ENCODE peak calls at places on chromosome 14, in five cellular contexts. H, W, K, D and B are unnamed samples.

GRCh38 chr14:72876710-72877063 is 17.2 kb downstream of the DPF3 start:
- DNase-seq in H (no peak), W (peak; percentile 65), K (no peak), D (no peak), B (no peak)

GRCh38 chr14:105368910-105369652 is 29.3 kb upstream of the TEX22 start:
- DNase-seq in H (no peak), W (no peak), K (no peak), D (no peak), B (no peak)

GRCh38 chr14:68814376-68815287 is 21.8 kb upstream of the ZFP36L1 start:
- DNase-seq in H (peak; percentile 71), W (peak; percentile 85), K (peak; percentile 90), D (no peak), B (peak; percentile 86)

GRCh38 chr14:68283378-68284123 is 464.0 kb downstream of the RAD51B start:
- DNase-seq in H (no peak), W (no peak), K (peak; percentile 96), D (no peak), B (peak; percentile 72)

GRCh38 chr14:93016275-93016845 is 93.4 kb downstream of the CHGA start:
- DNase-seq in H (no peak), W (no peak), K (no peak), D (no peak), B (no peak)

GRCh38 chr14:59507063-59507751 is 22.9 kb downstream of the JKAMP start:
- DNase-seq in H (peak; percentile 57), W (peak; percentile 90), K (peak; percentile 52), D (peak; percentile 42), B (peak; percentile 91)

GRCh38 chr14:22070119-22070982 is 396.7 kb upstream of the OR4E1 start:
- DNase-seq in H (no peak), W (peak; percentile 72), K (peak; percentile 18), D (no peak), B (peak; percentile 78)

GRCh38 chr14:100554082-100554677 is 33.0 kb downstream of the BEGAIN start:
- DNase-seq in H (no peak), W (no peak), K (no peak), D (no peak), B (no peak)

GRCh38 chr14:105918496-105919262 is 392.3 kb downstream of the TMEM121 start:
- DNase-seq in H (no peak), W (no peak), K (no peak), D (no peak), B (no peak)

GRCh38 chr14:30573203-30573814 is 14.4 kb downstream of the G2E3 start:
- DNase-seq in H (no peak), W (no peak), K (no peak), D (no peak), B (no peak)

GRCh38 chr14:99589031-99589441 is 15.0 kb downstream of the CCDC85C start:
- DNase-seq in H (no peak), W (no peak), K (no peak), D (no peak), B (no peak)

GRCh38 chr14:32629146-32629545 is 300.0 kb downstream of the AKAP6 start:
- DNase-seq in H (no peak), W (no peak), K (no peak), D (no peak), B (no peak)

GRCh38 chr14:100779691-100780080 is 46.2 kb upstream of the MEG3 start:
- DNase-seq in H (no peak), W (no peak), K (no peak), D (no peak), B (no peak)

GRCh38 chr14:74941676-74942097 is 13.7 kb downstream of the PGF start:
- DNase-seq in H (no peak), W (no peak), K (peak; percentile 71), D (no peak), B (peak; percentile 99)

GRCh38 chr14:59632381-59632780 is 55.8 kb upstream of the CCDC175 start:
- DNase-seq in H (peak; percentile 58), W (peak; percentile 73), K (peak; percentile 15), D (peak; percentile 33), B (peak; percentile 87)

GRCh38 chr14:93741556-93742210 is 46.6 kb downstream of the PRIMA1 start:
- DNase-seq in H (no peak), W (no peak), K (no peak), D (no peak), B (peak; percentile 50)

GRCh38 chr14:75452900-75453816 is 25.3 kb downstream of the JDP2 start:
- DNase-seq in H (peak; percentile 39), W (peak; percentile 97), K (no peak), D (no peak), B (no peak)

GRCh38 chr14:29716150-29716549 is 211.5 kb downstream of the PRKD1 start:
- DNase-seq in H (no peak), W (no peak), K (no peak), D (no peak), B (no peak)

GRCh38 chr14:35971965-35972630 is 146.0 kb downstream of the BRMS1L start:
- DNase-seq in H (no peak), W (no peak), K (no peak), D (no peak), B (no peak)

GRCh38 chr14:35193161-35193560 is 70.8 kb downstream of the PRORP start:
- DNase-seq in H (no peak), W (no peak), K (no peak), D (no peak), B (no peak)

GRCh38 chr14:20455355-20456300 is 602 bp downstream of the APEX1 start:
- DNase-seq in H (peak; percentile 80), W (peak; percentile 82), K (peak; percentile 27), D (no peak), B (peak; percentile 97)

GRCh38 chr14:54528973-54529372 is 19.3 kb downstream of the CGRRF1 start:
- DNase-seq in H (no peak), W (no peak), K (no peak), D (no peak), B (no peak)

GRCh38 chr14:90551070-90551704 is 154.4 kb downstream of the CALM1 start:
- DNase-seq in H (no peak), W (no peak), K (no peak), D (no peak), B (no peak)

GRCh38 chr14:76348898-76349297 is 27.0 kb upstream of the ESRRB start:
- DNase-seq in H (peak; percentile 55), W (peak; percentile 8), K (no peak), D (peak; percentile 74), B (no peak)

GRCh38 chr14:29724991-29725390 is 202.7 kb downstream of the PRKD1 start:
- DNase-seq in H (no peak), W (peak; percentile 74), K (no peak), D (no peak), B (no peak)

GRCh38 chr14:55513491-55513890 is 66.5 kb upstream of the KTN1 start:
- DNase-seq in H (no peak), W (no peak), K (no peak), D (no peak), B (no peak)

GRCh38 chr14:77041837-77042557 is 13.5 kb upstream of the IRF2BPL start:
- DNase-seq in H (no peak), W (no peak), K (no peak), D (no peak), B (no peak)

GRCh38 chr14:97411938-97412612 is 614.9 kb downstream of the VRK1 start:
- DNase-seq in H (no peak), W (peak; percentile 76), K (no peak), D (no peak), B (no peak)

GRCh38 chr14:68677476-68677875 is 115.4 kb downstream of the ZFP36L1 start:
- DNase-seq in H (no peak), W (no peak), K (no peak), D (no peak), B (no peak)

GRCh38 chr14:65981192-65981843 is 504.9 kb upstream of the CCDC196 start:
- DNase-seq in H (no peak), W (no peak), K (no peak), D (no peak), B (no peak)

GRCh38 chr14:52598568-52598967 is 45.9 kb downstream of the GPR137C start:
- DNase-seq in H (no peak), W (no peak), K (no peak), D (no peak), B (no peak)
- H3K9me2 ChIP-seq in H (no peaks in the 10 kb centered on the region), W (peaks cover 7% of the 10 kb centered on the region), K (no peaks in the 10 kb centered on the region), D (no peaks in the 10 kb centered on the region), B (no peaks in the 10 kb centered on the region)

DNA sequence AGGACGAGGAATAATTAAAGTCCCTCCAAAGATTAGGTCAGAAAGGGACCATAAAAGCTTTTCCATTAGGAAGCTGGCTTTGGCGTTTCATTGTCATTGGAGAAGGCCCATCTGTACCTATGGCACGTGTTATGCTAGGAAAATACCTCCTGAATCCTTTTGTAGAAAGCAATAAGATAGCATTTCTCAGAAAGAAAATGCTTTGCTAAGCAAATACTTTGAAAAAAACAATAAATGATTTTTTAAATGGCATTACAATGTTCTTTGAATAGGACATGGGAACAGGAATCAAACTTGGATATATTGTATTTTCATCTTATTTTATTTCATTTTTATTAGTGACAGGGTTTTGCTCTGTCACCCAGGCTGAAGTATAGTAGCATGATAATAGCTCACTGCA is 967.7 kb downstream of the NRXN3 start:
- DNase-seq in H (no peak), W (no peak), K (no peak), D (no peak), B (no peak)
- H3K9me2 ChIP-seq in H (no peaks in the 10 kb centered on the region), W (no peaks in the 10 kb centered on the region), K (no peaks in the 10 kb centered on the region), D (no peaks in the 10 kb centered on the region), B (no peaks in the 10 kb centered on the region)

DNA sequence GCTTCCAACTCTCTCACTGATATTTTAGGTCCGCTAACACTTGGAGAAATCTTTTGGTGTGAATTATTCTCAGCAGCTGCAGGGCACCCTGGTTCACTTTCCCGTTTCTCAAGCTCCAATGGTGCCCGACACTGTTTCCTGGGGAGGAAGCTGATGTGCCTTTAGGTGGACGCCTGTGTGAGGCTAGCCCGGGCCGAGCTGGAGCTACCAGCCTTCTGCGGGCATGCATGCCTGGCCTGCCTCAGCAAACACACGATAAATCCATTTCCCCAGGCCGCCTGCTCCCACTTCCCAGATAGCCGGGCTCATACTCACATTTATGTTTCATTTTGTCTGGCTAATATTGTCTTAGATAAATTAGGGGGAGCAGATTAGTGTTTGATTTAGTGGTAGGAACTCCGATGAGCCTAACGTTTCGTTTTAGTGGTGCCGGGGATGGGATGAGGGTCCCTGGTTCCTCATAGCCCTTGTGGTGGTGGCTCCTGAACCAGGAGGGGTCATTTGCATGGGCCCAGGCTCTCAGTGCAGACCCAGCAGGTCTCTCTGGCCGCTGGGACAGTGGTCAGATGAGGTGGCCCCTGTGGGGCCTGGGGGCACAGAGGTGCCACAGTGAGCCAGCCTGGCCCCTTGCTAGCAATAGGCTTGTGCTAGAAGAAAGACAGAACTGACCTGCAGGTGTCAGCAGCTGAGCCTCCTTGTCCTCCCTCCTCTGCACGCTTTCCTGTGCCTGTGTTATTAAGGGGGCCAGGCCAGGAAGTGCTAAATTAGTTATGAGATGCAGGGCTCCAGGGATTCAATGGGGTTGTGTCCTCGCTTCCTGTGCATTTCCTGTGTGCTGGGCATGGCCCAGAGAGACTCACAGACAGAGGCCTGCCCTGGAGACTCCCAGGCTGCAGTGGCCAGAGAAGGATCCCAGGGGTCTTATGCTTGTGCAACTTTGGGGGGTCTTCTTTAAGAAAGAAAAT is 88.3 kb downstream of the KIF26A start:
- DNase-seq in H (no peak), W (no peak), K (peak; percentile 42), D (no peak), B (peak; percentile 49)
- H3K9me2 ChIP-seq in H (no peaks in the 10 kb centered on the region), W (no peaks in the 10 kb centered on the region), K (no peaks in the 10 kb centered on the region), D (no peaks in the 10 kb centered on the region), B (no peaks in the 10 kb centered on the region)

GRCh38 chr14:64880382-64881121 is 845 bp upstream of the SPTB start:
- DNase-seq in H (peak; percentile 89), W (peak; percentile 88), K (no peak), D (peak; percentile 26), B (peak; percentile 73)
- H3K9me2 ChIP-seq in H (no peaks in the 10 kb centered on the region), W (no peaks in the 10 kb centered on the region), K (no peaks in the 10 kb centered on the region), D (no peaks in the 10 kb centered on the region), B (no peaks in the 10 kb centered on the region)

GRCh38 chr14:47259796-47260195 is 415.6 kb downstream of the MDGA2 start:
- DNase-seq in H (no peak), W (no peak), K (no peak), D (no peak), B (no peak)
- H3K9me2 ChIP-seq in H (no peaks in the 10 kb centered on the region), W (no peaks in the 10 kb centered on the region), K (no peaks in the 10 kb centered on the region), D (no peaks in the 10 kb centered on the region), B (no peaks in the 10 kb centered on the region)

GRCh38 chr14:51386411-51386810 is 146.4 kb downstream of the TMX1 start:
- DNase-seq in H (no peak), W (no peak), K (no peak), D (no peak), B (no peak)
- H3K9me2 ChIP-seq in H (no peaks in the 10 kb centered on the region), W (no peaks in the 10 kb centered on the region), K (no peaks in the 10 kb centered on the region), D (no peaks in the 10 kb centered on the region), B (no peaks in the 10 kb centered on the region)